ENCODE peak calls at places on chromosome 5, in four cellular contexts. H, X, N and T are unnamed samples.

GRCh38 chr5:36206913-36207312 is 34.8 kb downstream of the NADK2 start:
- DNase-seq in H (no peak), X (no peak), N (no peak), T (no peak)

GRCh38 chr5:172564187-172564586 is 76.9 kb upstream of the NEURL1B start:
- DNase-seq in N (no peak), H (no peak), X (no peak), T (no peak)

GRCh38 chr5:59810041-59810440 is 83.5 kb downstream of the PDE4D start:
- DNase-seq in H (peak), N (peak), X (no peak), T (peak)

GRCh38 chr5:149108651-149109280 is 32.5 kb upstream of the ABLIM3 start:
- DNase-seq in N (peak), H (peak), X (no peak), T (no peak)

GRCh38 chr5:67020231-67020630 is 176.4 kb downstream of the CD180 start:
- DNase-seq in H (no peak), N (no peak), X (no peak), T (no peak)

GRCh38 chr5:180795771-180796313 is 6.8 kb downstream of the MGAT1 start:
- DNase-seq in X (no peak), H (no peak), N (no peak), T (no peak)

GRCh38 chr5:131198625-131199024 is 27.9 kb downstream of the LYRM7 start:
- DNase-seq in H (peak), N (peak), X (no peak), T (no peak)

GRCh38 chr5:168612996-168613395 is 33.8 kb upstream of the PANK3 start:
- DNase-seq in X (no peak), N (no peak), H (no peak), T (no peak)

GRCh38 chr5:145347026-145347616 is 488.0 kb downstream of the PRELID2 start:
- DNase-seq in H (peak), N (peak), X (no peak), T (peak)

GRCh38 chr5:78574731-78575161 is 73.8 kb downstream of the LHFPL2 start:
- DNase-seq in H (peak), X (no peak), N (no peak), T (no peak)

GRCh38 chr5:25544652-25545249 is 900.0 kb upstream of the CDH10 start:
- DNase-seq in X (no peak), H (no peak), N (no peak), T (peak)

GRCh38 chr5:127013407-127013806 is 17.0 kb downstream of the MARCHF3 start:
- DNase-seq in X (no peak), H (peak), N (no peak), T (no peak)

GRCh38 chr5:110441035-110441434 is 285.4 kb downstream of the TMEM232 start:
- DNase-seq in H (peak), X (no peak), N (peak), T (peak)

GRCh38 chr5:108687599-108688220 is 60.0 kb upstream of the FER start:
- DNase-seq in N (no peak), H (no peak), X (no peak), T (no peak)

GRCh38 chr5:171757853-171758535 is 27.6 kb upstream of the SMIM23 start:
- DNase-seq in X (no peak), H (peak), N (peak), T (peak)

GRCh38 chr5:175887463-175887862 is 16.1 kb downstream of the CPLX2 start:
- DNase-seq in H (no peak), X (no peak), N (no peak), T (no peak)

GRCh38 chr5:112681481-112681908 is 56.2 kb upstream of the APC start:
- DNase-seq in N (no peak), X (no peak), H (no peak), T (no peak)

GRCh38 chr5:181166812-181167733 is 19.7 kb downstream of the OR2V2 start:
- DNase-seq in N (no peak), H (no peak), X (no peak), T (no peak)

GRCh38 chr5:71483355-71483754 is 27.9 kb downstream of the BDP1 start:
- DNase-seq in H (peak), N (peak), X (no peak), T (peak)

GRCh38 chr5:139186293-139186692 is 11.9 kb downstream of the SIL1 start:
- DNase-seq in N (no peak), H (no peak), X (no peak), T (no peak)

GRCh38 chr5:131505237-131505908 is 129.7 kb downstream of the RAPGEF6 start:
- DNase-seq in H (peak), X (no peak), N (no peak), T (no peak)

GRCh38 chr5:1660511-1660910 is 136.8 kb upstream of the LPCAT1 start:
- DNase-seq in X (no peak), N (no peak), H (no peak), T (no peak)

GRCh38 chr5:150174285-150174684 is 7.7 kb downstream of the CDX1 start:
- DNase-seq in X (no peak), N (no peak), H (no peak), T (no peak)

GRCh38 chr5:134794136-134794535 is 35.6 kb downstream of the DDX46 start:
- DNase-seq in X (no peak), N (no peak), H (peak), T (no peak)

GRCh38 chr5:156414381-156414780 is 87.4 kb downstream of the SGCD start:
- DNase-seq in X (no peak), H (peak), N (no peak), T (no peak)

GRCh38 chr5:170854550-170854949 is 7.3 kb upstream of the RANBP17 start:
- DNase-seq in N (peak), H (peak), X (no peak), T (no peak)

GRCh38 chr5:448061-448765 is 5.2 kb downstream of the EXOC3 start:
- DNase-seq in H (no peak), X (peak), N (no peak), T (no peak)

GRCh38 chr5:75886706-75887105 is 169.5 kb upstream of the POC5 start:
- DNase-seq in X (no peak), N (no peak), H (no peak), T (no peak)

GRCh38 chr5:141031006-141031405 is 20.2 kb upstream of the PCDHB1 start:
- DNase-seq in H (no peak), N (no peak), X (no peak), T (no peak)

DNA sequence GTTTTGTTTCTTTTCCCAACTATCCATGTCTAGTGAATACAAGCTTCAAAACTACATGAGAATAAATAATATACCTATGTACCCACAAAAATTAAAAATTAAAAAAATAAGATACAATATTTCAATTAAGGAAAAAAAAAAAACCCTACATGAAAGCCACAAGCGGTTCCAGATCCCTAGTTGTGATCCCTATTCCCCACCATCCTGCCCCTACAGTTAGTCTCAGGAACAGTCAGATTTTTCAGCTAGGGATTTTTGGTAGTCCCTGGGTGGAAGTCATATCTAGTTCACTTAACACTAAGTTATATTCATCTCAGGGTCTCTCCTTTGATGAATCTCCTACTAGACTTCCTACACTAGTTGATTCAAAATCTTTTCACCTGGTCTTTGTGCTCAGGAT is 18.5 kb upstream of the PCDHB1 start:
- DNase-seq in X (no peak), N (no peak), H (no peak), T (no peak)
- TF ChIP-seq CTCF in X (no peak), N (no peak), H (no peak), T (no peak)

GRCh38 chr5:137747848-137748247 is 6.3 kb downstream of the HNRNPA0 start:
- DNase-seq in H (no peak), X (no peak), N (no peak), T (no peak)
- TF ChIP-seq CTCF in H (no peak), X (no peak), N (no peak), T (no peak)

GRCh38 chr5:80411589-80412219 is 3.8 kb downstream of the ZFYVE16 start:
- DNase-seq in X (no peak), H (peak), N (no peak), T (no peak)

GRCh38 chr5:80408475-80408875 is 611 bp downstream of the ZFYVE16 start:
- DNase-seq in X (no peak), N (peak), H (peak), T (peak)

GRCh38 chr5:80406980-80407734 is 707 bp upstream of the ZFYVE16 start:
- DNase-seq in H (peak), N (peak), X (no peak), T (no peak)

GRCh38 chr5:80408976-80409926 is 1.4 kb downstream of the ZFYVE16 start:
- DNase-seq in H (peak), N (peak), X (no peak), T (no peak)

DNA sequence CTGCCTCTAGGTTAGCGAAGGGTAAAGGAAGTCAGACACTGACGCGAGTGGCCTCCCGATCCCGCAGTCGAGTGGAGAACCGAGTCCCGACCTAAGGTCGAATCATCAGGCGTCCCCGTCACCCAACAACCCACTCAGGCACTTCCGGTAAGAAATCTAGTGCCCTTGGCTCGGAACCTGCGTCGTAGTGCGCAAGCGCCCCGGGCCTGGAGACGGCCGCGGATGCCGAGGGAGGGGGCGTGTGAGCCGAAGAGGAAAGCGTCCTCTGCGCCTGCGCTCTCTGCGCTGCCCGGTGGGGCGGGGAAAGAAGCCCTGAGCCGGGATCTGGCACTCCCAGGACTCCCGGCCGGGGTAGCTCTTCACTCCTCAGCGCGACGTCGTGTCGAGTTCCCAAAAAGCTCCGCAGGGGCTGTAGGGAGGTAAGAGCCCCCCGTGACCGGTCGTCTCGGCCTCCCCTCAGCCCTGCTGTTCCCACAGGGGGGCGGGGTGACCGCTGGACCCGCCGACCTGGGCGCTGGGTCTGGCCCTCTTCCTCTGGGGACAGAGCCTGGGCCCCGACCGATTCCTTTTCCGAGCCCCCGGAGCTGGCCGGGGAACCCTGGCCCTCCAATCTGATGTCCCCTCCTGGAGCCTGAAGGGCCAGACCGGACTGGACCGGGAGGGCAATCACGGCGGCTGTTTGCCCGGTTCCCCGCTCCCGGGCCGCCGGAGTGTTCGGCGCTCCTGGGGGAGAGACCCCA is at the start of gene ZFYVE16:
- DNase-seq in N (peak), X (peak), H (peak), T (peak)
- TF ChIP-seq CTCF in N (peak), X (no peak), H (peak), T (peak)

DNA sequence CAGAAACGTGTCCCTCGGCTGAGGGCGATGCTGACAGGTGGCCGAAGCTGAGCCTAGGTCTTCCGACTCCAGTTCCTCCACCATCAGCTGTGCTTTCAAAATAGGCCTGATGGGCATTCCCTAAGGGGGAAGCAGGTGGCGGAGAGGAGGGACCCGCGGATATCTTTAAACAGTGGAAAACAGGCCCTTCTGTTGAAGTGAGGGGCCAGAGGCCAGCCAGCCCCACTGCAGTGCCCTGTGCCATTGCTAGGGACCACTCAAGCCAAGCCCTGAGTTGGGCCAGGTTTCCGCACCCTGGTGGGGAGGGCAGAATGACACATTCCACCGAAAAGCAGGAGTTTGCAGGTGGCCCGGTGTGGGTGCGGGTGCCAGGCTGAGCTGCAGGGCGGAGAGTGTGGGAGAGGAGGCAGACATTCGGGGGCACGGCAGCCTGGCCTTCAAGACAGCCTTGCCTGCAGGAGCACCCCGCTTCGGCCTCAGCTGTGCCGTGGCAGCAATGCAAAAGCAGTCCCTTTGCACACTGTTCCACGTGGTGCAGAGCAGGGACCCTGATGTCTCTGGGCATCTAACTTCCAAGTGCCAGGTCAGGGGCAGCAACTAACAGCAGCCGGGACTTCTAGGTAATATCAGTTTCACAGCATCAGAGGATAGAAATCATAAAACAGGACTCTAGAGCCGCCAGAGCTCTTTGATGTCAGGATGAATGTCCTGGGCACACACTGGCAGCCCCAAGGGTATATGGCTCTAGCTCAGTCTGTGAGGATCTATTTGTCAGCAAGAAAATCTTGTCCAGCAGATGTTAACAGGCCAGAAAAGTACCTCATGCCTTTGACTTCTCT is 17.2 kb downstream of the HNRNPH1 start:
- DNase-seq in X (no peak), N (no peak), H (no peak), T (no peak)
- TF ChIP-seq CTCF in X (no peak), N (no peak), H (no peak), T (no peak)

GRCh38 chr5:88820581-88820980 is 62.4 kb downstream of the MEF2C start:
- DNase-seq in X (no peak), N (no peak), H (no peak), T (no peak)
- TF ChIP-seq CTCF in X (no peak), N (no peak), H (no peak), T (no peak)

DNA sequence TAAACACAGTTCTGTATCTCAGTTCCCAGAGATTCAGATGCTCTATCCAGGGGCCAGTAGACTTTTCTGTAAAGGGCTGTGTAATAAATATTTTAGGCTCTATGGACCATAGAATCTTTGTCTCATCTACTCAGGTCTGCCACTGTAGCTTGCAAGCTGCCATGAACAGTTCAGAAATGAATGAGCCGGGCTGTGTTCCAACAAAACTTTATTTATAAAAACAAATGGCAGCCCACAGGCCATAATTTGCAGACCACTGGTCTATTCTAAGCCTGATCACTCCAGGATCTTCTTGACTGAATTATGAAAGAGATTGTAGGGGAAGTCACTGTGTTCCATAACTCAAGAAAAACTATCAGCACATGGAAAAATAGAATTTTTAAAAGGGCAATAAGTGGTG is 11.3 kb upstream of the C1QTNF3 start:
- DNase-seq in H (no peak), N (no peak), X (no peak), T (no peak)
- TF ChIP-seq CTCF in H (no peak), N (no peak), X (no peak), T (no peak)

GRCh38 chr5:123273984-123274383 is 149.2 kb downstream of the CEP120 start:
- DNase-seq in H (no peak), N (no peak), X (no peak), T (no peak)
- TF ChIP-seq CTCF in H (peak), N (no peak), X (no peak), T (peak)

GRCh38 chr5:143403357-143403606 is 204 bp downstream of the NR3C1 start:
- DNase-seq in X (no peak), H (no peak), N (no peak), T (no peak)

GRCh38 chr5:143403607-143404415 is at the start of gene NR3C1:
- DNase-seq in N (peak), H (peak), X (peak), T (peak)

GRCh38 chr5:143401846-143402463 is 1.5 kb downstream of the NR3C1 start:
- DNase-seq in H (peak), X (no peak), N (peak), T (peak)

GRCh38 chr5:143401253-143401845 is 2.1 kb downstream of the NR3C1 start:
- DNase-seq in X (no peak), N (peak), H (peak), T (no peak)

GRCh38 chr5:143402464-143403356 is 776 bp downstream of the NR3C1 start:
- DNase-seq in N (peak), X (peak), H (peak), T (peak)
- TF ChIP-seq CTCF in N (no peak), X (no peak), H (no peak), T (no peak)

GRCh38 chr5:41118177-41118576 is 47.0 kb upstream of the MROH2B start:
- DNase-seq in N (no peak), X (no peak), H (no peak), T (no peak)
- TF ChIP-seq CTCF in N (no peak), X (no peak), H (peak), T (no peak)

DNA sequence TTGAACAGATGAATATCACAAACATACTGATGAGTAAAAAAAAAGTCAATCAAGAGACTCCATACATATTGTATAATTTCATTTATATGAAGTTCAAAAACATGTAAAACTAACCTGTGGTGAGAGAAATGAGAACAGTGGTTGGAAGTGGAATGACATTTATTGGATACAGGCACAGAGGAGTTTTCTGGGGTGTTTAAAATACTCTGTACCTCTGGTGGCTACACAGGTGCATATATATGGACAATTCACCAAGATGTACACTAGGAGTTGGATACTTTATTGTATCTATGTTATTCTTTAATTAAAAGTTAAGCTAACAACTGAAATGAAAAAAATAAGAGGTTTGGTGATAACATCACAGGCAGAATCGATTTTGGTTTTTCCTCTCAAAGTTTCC is 14.1 kb downstream of the FOXD1 start:
- DNase-seq in H (no peak), N (no peak), X (no peak), T (no peak)
- TF ChIP-seq CTCF in H (no peak), N (no peak), X (no peak), T (peak)